ENCODE peak calls at places on chromosome 2, in four cellular contexts. H is fibroblast of lung, B is sigmoid colon, Z is adipocyte. F is an unnamed sample. For H3K4me1, the result is how much of the 10 kb centered on the place peaks cover.

GRCh38 chr2:15675456-15676195 is 84.0 kb downstream of the DDX1 start:
- DNase-seq in H (no peak), B (no peak), Z (no peak), F (peak)

GRCh38 chr2:62597323-62597722 is 91.3 kb upstream of the TMEM17 start:
- DNase-seq in H (peak), B (no peak), Z (peak), F (no peak)

GRCh38 chr2:240259201-240259923 is 118.9 kb upstream of the OTOS start:
- DNase-seq in H (peak), B (peak), Z (no peak), F (no peak)

GRCh38 chr2:42960835-42961165 is 168.4 kb upstream of the HAAO start:
- DNase-seq in H (no peak), B (no peak), Z (no peak), F (no peak)

GRCh38 chr2:98907385-98907784 is 28.6 kb downstream of the CRACDL start:
- DNase-seq in H (no peak), B (no peak), Z (no peak), F (no peak)

GRCh38 chr2:24380687-24381271 is 20.4 kb upstream of the ITSN2 start:
- DNase-seq in H (no peak), B (no peak), Z (no peak), F (peak)

GRCh38 chr2:224025874-224026273 is 13.2 kb downstream of the SERPINE2 start:
- DNase-seq in H (no peak), B (no peak), Z (no peak), F (peak)

GRCh38 chr2:136021976-136022375 is 36.5 kb upstream of the DARS1 start:
- DNase-seq in H (no peak), B (no peak), Z (no peak), F (no peak)

GRCh38 chr2:69604844-69605243 is 38.7 kb downstream of the AAK1 start:
- DNase-seq in H (no peak), B (no peak), Z (no peak), F (no peak)

GRCh38 chr2:163157411-163157810 is 318.8 kb upstream of the KCNH7 start:
- DNase-seq in H (peak), B (no peak), Z (peak), F (no peak)

DNA sequence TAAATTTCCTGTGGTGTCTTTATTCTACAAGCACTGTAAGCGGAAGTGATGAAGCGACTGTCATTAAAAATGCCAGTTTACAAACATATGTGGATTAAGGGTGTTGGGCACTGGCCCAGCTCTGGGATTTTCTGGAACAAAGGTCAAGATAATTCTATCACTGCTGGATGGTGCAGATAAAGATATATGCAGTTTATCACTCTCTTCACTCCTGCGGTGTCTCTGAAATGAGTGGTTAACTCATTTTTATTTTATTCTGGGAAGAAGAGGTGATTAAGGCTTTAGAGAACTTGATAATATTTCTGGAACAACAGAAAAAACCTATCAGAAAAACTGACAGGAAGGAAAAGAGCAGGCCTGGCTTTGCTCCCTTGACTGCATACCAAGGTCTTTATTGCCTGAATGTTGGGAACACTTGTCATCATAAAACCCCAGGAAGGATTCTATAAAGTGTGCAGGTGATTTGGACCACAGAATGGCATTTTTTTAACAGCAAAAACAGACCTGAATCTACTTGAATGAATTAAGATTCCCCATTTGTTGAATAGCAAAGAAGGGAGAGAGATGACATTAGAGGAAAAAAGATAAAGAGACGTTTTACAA is 32.4 kb downstream of the ABCB11 start:
- DNase-seq in H (peak), B (no peak), Z (no peak), F (no peak)
- H3K4me1 ChIP-seq in H (under half), B (under half), Z (under half), F (under half)

DNA sequence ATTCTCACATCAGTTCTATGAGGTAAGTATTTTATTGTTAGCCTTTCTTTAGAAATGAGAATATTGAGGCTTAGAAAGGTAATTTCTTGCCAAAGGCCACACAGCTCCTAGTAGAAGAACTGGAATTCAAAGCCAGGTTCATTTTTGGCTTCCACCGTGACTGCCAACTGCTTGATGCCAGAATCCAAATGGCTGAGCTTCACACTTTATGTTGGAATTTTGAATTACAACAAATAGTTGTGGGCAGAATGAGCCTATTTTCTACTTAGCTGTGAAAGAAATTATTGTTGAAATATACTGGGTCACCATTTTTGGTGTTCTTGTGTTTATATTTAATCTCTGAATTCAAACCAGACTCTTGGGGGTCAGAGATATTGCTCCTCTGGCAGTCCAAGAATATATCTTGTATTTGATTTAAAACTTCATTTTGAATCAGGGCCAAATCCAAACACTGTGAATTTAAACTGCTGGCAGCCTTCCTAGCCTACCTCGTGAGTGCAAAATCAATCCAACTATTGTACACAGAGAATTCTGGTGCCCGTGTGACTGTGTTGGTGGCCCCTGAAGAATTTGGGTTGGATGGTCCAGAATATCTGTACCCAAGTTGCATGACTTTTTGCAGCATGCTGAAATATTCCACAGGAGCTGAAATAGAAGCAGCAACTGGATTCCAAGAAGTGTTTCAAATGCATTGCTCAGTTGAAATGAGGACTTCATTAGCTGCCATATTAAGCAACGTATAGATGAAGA is 35.6 kb upstream of the LPIN1 start:
- DNase-seq in H (peak), B (no peak), Z (peak), F (no peak)
- H3K4me1 ChIP-seq in H (under half), B (under half), Z (half or more), F (under half)

GRCh38 chr2:37571571-37572136 is 99.8 kb downstream of the CDC42EP3 start:
- DNase-seq in H (no peak), B (no peak), Z (no peak), F (no peak)
- H3K4me1 ChIP-seq in H (under half), B (under half), Z (half or more), F (under half)

GRCh38 chr2:174339971-174340399 is 5.2 kb downstream of the SP9 start:
- DNase-seq in H (no peak), B (no peak), Z (peak), F (peak)

GRCh38 chr2:174337337-174338154 is 2.8 kb downstream of the SP9 start:
- DNase-seq in H (peak), B (no peak), Z (peak), F (peak)

GRCh38 chr2:174338155-174338495 is 3.4 kb downstream of the SP9 start:
- DNase-seq in H (no peak), B (no peak), Z (peak), F (no peak)

GRCh38 chr2:174339571-174339966 is 4.8 kb downstream of the SP9 start:
- DNase-seq in H (no peak), B (no peak), Z (no peak), F (no peak)

DNA sequence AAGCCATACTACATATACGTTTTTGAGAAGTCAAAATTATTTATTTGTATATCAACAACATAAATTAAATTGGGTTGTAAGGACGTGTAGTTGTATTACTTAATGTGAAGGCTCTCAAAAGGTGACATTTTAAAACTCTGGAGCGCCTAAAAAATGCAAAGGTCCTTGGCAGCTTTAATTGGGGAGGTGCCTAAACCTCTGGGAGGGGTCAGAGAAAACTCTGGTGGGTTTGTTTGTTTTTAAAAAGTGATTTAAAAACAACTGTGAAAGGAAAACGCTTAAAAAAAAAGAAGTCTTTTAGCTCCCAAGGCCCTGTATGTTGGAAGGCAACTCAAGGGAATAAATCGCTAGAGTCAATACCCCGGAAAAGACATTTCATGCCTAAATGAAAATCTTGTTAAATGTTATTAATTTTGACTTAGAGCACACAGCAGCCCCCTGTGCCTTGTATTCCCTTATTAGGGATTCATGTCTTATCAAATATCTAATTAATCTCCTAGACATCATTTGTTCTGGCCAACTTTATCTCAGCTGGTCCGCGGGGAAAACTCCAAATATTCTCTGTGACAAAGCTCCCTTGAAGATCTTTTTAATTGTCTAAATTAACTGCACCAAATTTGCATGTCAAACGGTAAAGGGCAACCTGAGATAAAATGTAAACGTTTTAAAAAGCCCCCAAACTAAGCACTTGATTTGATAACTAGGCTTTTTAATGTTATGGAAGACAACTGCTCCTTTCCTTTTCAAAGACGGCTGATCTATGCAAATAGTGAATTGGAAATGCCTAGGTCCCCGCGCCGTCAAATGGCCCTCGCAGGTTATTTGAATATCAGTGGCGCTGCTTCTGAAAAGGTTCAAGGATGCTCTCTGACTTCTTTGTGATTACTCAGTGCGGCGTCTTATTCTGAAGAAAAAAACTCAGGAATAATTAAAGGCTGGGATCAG is 4.1 kb downstream of the SP9 start:
- DNase-seq in H (no peak), B (no peak), Z (peak), F (peak)
- H3K4me1 ChIP-seq in H (under half), B (half or more), Z (under half), F (under half)

DNA sequence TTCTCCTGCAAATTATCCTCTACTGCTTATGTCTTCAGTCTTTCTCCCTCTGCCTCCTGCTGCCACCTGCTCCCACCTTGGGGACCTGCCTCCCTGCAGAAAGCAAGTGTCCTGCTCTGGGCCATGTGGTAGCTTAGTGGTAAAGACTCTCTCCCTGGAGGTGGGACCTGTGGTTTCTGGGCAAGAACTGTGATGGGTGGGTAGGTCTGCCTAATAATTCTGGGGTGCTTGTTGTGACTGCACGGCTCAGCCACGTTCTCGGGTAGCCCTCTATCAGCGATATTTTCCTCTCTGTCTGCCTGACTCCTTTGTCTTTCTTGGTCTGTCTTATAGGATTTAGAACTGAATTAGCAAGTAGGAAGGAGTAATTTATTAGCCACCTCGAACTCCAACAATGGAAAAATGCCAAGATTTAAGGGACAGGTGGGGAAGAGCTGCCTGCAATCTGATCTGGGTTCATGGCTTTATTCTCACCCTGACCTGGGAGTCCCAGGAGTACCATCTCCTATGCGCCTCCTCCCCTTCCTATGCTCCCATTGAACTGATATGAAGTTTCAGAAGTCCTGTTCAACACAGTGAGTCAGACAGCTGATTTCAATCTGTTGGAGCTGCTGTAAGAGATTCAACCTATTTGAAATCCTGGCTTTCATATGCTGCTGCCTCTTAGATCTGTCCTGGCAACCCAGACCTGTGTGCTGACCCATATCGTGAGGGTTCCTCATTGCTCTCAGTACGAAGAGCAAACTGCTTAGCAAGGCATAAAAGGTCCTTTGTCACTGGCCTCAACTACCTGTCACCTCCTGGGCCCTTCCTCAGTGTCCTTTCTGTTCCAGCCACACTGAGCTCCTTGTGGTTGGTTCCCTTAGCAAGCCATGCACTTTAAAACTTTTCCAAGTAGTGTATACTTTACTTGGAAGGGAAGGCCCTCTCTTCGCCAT is 16.1 kb upstream of the CD28 start:
- DNase-seq in H (peak), B (no peak), Z (peak), F (no peak)
- H3K4me1 ChIP-seq in H (under half), B (under half), Z (under half), F (under half)

GRCh38 chr2:160213511-160213910 is 13.4 kb upstream of the ITGB6 start:
- DNase-seq in H (no peak), B (no peak), Z (no peak), F (no peak)
- H3K4me1 ChIP-seq in H (under half), B (under half), Z (under half), F (under half)